ENCODE peak calls at places on chromosomes 5 and 9, in four cellular contexts. O is K562, N is GM12878, X is HL-60. I is an unnamed sample.
A peak's percentile ranks its signal among the peaks of the same experiment; 100 is the strongest.

GRCh38 chr9:135596211-135596610 is 34.7 kb downstream of the PAEP start:
- DNase-seq in X (no peak), O (no peak), N (no peak), I (no peak)

GRCh38 chr5:10115669-10116068 is 134.0 kb downstream of the ATPSCKMT start:
- DNase-seq in N (no peak), O (no peak), X (no peak), I (no peak)

GRCh38 chr9:28758971-28759370 is 1185.7 kb upstream of the C9orf72 start:
- DNase-seq in X (no peak), O (no peak), N (no peak), I (no peak)

GRCh38 chr5:157476699-157477408 is 16.8 kb downstream of the NIPAL4 start:
- DNase-seq in N (no peak), O (peak; percentile 70), X (peak; percentile 54), I (peak; percentile 51)

GRCh38 chr9:76893395-76893932 is 12.4 kb downstream of the PRUNE2 start:
- DNase-seq in N (no peak), X (no peak), O (no peak), I (no peak)

GRCh38 chr5:163730206-163730782 is 224.9 kb downstream of the MAT2B start:
- DNase-seq in N (no peak), X (no peak), O (no peak), I (no peak)

GRCh38 chr9:83441390-83441789 is 96.8 kb downstream of the FRMD3 start:
- DNase-seq in O (no peak), N (no peak), X (no peak), I (no peak)

GRCh38 chr5:66498791-66499207 is 97.4 kb upstream of the MAST4 start:
- DNase-seq in X (no peak), O (peak; percentile 15), N (no peak), I (no peak)

GRCh38 chr9:120477534-120478001 is 102.4 kb downstream of the CDK5RAP2 start:
- DNase-seq in N (no peak), X (peak; percentile 36), O (peak; percentile 53), I (peak; percentile 29)

GRCh38 chr9:114156658-114157421 is 1.5 kb downstream of the COL27A1 start:
- DNase-seq in O (no peak), N (no peak), X (no peak), I (no peak)

GRCh38 chr9:103942652-103943051 is 151.5 kb upstream of the SMC2 start:
- DNase-seq in X (no peak), N (no peak), O (no peak), I (no peak)

GRCh38 chr5:32542216-32543059 is 42.9 kb upstream of the SUB1 start:
- DNase-seq in X (peak; percentile 28), O (no peak), N (peak; percentile 97), I (no peak)

GRCh38 chr5:166102947-166103346 is 2188.5 kb upstream of the WWC1 start:
- DNase-seq in X (no peak), N (no peak), O (no peak), I (no peak)

GRCh38 chr5:175516933-175517823 is 38.8 kb downstream of the SFXN1 start:
- DNase-seq in N (no peak), X (no peak), O (no peak), I (no peak)

GRCh38 chr5:11139471-11139870 is 378.4 kb upstream of the DAP start:
- DNase-seq in N (no peak), X (no peak), O (no peak), I (no peak)

GRCh38 chr5:112977440-112977861 is 853 bp downstream of the DCP2 start:
- DNase-seq in O (peak; percentile 24), N (no peak), X (no peak), I (no peak)

GRCh38 chr9:113299800-113300292 is 3.3 kb downstream of the RNF183 start:
- DNase-seq in O (peak; percentile 55), N (no peak), X (peak; percentile 83), I (no peak)

GRCh38 chr9:6584881-6585597 is 60.5 kb downstream of the GLDC start:
- DNase-seq in O (no peak), X (no peak), N (no peak), I (no peak)

GRCh38 chr5:1107167-1108007 is 4.5 kb downstream of the SLC12A7 start:
- DNase-seq in O (no peak), X (peak; percentile 39), N (no peak), I (no peak)

GRCh38 chr5:95406426-95407093 is 15.4 kb downstream of the FAM81B start:
- DNase-seq in X (no peak), N (no peak), O (no peak), I (no peak)

GRCh38 chr5:102865171-102865509 is 110.0 kb downstream of the PAM start:
- DNase-seq in X (no peak), N (no peak), O (no peak), I (no peak)

GRCh38 chr5:132090107-132090506 is 16.5 kb downstream of the CSF2 start:
- DNase-seq in X (no peak), N (no peak), O (no peak), I (no peak)

GRCh38 chr5:156654444-156654843 is 195.7 kb upstream of the PPP1R2B start:
- DNase-seq in N (no peak), X (no peak), O (no peak), I (no peak)

GRCh38 chr9:89666364-89666763 is 61.6 kb downstream of the GADD45G start:
- DNase-seq in X (no peak), O (no peak), N (no peak), I (no peak)

GRCh38 chr9:117644607-117645244 is 59.5 kb upstream of the TLR4 start:
- DNase-seq in O (peak; percentile 30), N (peak; percentile 21), X (peak; percentile 81), I (peak; percentile 27)

GRCh38 chr9:36142510-36143161 is 6.1 kb downstream of the GLIPR2 start:
- DNase-seq in O (peak; percentile 83), N (no peak), X (peak; percentile 47), I (no peak)

GRCh38 chr9:125888220-125888619 is 141.0 kb downstream of the PBX3 start:
- DNase-seq in N (no peak), O (no peak), X (no peak), I (no peak)

GRCh38 chr5:60633336-60633735 is 66.6 kb downstream of the DEPDC1B start:
- DNase-seq in N (no peak), X (no peak), O (no peak), I (no peak)

DNA sequence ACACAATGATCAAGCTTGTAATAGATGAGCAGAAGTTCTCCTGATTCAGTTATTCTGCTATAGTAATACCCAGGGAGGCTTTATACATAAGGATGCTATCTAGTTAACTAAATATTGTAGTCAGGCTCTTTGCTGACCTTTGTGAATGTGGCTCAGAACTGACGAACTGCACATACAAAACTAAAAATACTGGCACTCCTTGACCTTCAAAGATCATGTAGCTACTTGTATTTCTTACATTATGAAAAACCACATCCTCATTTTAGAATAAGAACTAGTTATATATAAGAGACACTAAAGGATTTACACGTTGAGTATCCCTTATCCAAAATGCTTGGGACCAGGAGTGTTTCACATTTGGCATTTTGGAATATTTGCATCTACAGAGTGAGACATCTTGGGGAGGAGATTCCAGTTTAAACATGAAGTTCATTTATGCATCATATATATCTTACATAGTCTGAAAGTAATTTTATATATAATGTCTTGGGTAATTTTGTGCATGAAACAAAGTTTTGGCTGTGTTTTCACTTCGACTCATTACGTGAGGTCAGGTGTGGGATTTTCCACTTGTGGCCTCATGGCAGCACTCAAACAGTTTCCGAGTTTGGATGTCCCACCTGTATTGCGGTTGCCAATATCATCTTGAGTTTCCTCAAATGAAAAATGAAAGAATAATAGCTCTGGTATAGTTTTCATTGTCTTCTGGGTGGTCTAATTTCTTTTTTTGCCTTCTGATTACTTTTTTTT is 58.4 kb upstream of the FBXL7 start:
- DNase-seq in X (no peak), O (no peak), N (no peak), I (no peak)
- TF ChIP-seq SPI1 in X (no peak), O (no peak), N (no peak), I (no peak)

DNA sequence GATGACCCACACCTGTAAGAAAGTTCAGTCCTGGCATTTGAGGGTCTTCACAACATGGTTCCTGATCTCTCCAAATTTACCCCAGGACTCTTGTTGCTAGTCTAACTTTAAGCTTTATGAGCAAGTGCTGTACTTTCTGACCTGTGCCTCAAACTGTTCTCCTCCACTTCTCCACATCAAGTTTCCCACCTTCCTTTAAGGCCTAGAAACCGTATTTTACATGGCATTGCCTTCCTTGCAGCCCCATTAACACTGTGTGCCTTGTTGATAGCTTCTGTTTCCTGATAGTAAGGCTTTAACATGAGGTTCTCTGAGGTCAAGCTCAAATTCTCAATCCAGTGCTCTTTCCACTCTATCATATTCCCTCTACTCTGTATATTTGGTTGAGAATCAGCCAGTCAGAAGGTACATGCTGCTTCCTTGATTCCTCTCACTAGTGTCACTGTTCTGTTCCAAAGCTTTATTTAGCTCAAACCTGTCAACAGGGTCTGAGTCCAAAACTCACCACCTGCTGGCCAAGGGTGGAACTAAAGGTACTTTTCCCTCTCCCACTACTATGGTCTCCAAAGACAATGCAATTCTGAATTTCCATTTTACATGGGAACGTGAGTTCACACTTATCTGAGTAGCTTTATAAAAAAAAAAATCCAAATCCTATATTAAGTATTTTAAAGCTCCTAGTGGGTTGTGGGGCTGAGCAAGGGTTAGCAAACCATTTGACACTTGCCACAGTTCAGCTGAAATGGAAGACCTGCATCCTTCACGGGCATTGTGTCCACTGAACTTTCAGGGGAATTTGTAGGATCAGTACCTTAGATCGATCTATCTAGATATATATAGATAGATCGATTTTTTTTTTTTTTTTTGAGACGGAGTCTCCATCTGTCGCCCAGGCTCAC is 21.1 kb downstream of the VCP start:
- DNase-seq in N (no peak), X (peak; percentile 46), O (peak; percentile 43), I (no peak)
- TF ChIP-seq POLR2AphosphoS5 in N (no peak), X (no peak), O (no peak), I (no peak)

GRCh38 chr9:78882501-78882900 is 585.6 kb downstream of the PSAT1 start:
- DNase-seq in O (no peak), X (no peak), N (no peak), I (no peak)

GRCh38 chr9:78881295-78881694 is 584.4 kb downstream of the PSAT1 start:
- DNase-seq in O (no peak), X (no peak), N (no peak), I (no peak)

GRCh38 chr9:78879324-78880100 is 582.6 kb downstream of the PSAT1 start:
- DNase-seq in O (no peak), N (no peak), X (no peak), I (no peak)

GRCh38 chr9:78884611-78885150 is 587.8 kb downstream of the PSAT1 start:
- DNase-seq in N (no peak), X (no peak), O (no peak), I (no peak)
- TF ChIP-seq SPI1 in N (no peak), X (no peak), O (no peak), I (no peak)

GRCh38 chr5:173330151-173330855 is 2.1 kb upstream of the STC2 start:
- DNase-seq in N (no peak), O (no peak), X (no peak), I (no peak)
- TF ChIP-seq POLR2AphosphoS5 in N (no peak), O (no peak), X (no peak), I (no peak)

GRCh38 chr5:176891331-176891958 is 7.7 kb downstream of the HK3 start:
- DNase-seq in N (no peak), O (no peak), X (peak; percentile 59), I (no peak)
- TF ChIP-seq SPI1 in N (no peak), O (no peak), X (no peak), I (no peak)

I was measured in GM12891.